ENCODE peak calls at places on chromosome 20, in eight cellular contexts. P is spleen; Q is left lung; L is fibroblast of lung; X is HCT116; W is CD8-positive, alpha-beta T cell; F is ovary; J is IMR-90. Z is an unnamed sample.

GRCh38 chr20:45306431-45306982 is at the start of gene RBPJL:
- DNase-seq in P (peak; percentile 84), Q (no peak), L (no peak), X (no peak), W (peak; percentile 60), F (no peak), J (no peak), Z (no peak)

GRCh38 chr20:61918548-61918947 is 147.1 kb downstream of the TAF4 start:
- DNase-seq in P (no peak), Q (no peak), L (no peak), X (no peak), W (no peak), F (no peak), J (no peak), Z (no peak)

GRCh38 chr20:57922701-57923100 is 212.9 kb upstream of the PMEPA1 start:
- DNase-seq in P (no peak), Q (no peak), L (no peak), X (no peak), W (no peak), F (no peak), J (no peak), Z (no peak)

GRCh38 chr20:16209826-16210365 is 363.4 kb downstream of the KIF16B start:
- DNase-seq in P (no peak), Q (no peak), L (no peak), X (no peak), W (no peak), F (no peak), J (no peak), Z (no peak)

GRCh38 chr20:57620999-57621398 is 773 bp upstream of the ZBP1 start:
- DNase-seq in P (peak; percentile 90), Q (peak; percentile 32), L (no peak), X (no peak), W (peak; percentile 57), F (no peak), J (no peak), Z (no peak)

GRCh38 chr20:61322151-61322860 is 70.2 kb downstream of the CDH4 start:
- DNase-seq in P (peak; percentile 53), Q (no peak), L (no peak), X (no peak), W (no peak), F (no peak), J (no peak), Z (no peak)

GRCh38 chr20:43901296-43901695 is 13.4 kb upstream of the TOX2 start:
- DNase-seq in P (no peak), Q (no peak), L (no peak), X (no peak), W (no peak), F (no peak), J (no peak), Z (no peak)

GRCh38 chr20:24683676-24684075 is 214.2 kb downstream of the SYNDIG1 start:
- DNase-seq in P (peak; percentile 10), Q (peak; percentile 15), L (peak; percentile 7), X (no peak), W (no peak), F (no peak), J (no peak), Z (no peak)

GRCh38 chr20:37362231-37362792 is 16.4 kb downstream of the SRC start:
- DNase-seq in P (peak; percentile 55), Q (peak; percentile 27), L (no peak), X (no peak), W (no peak), F (no peak), J (no peak), Z (no peak)

GRCh38 chr20:36343641-36344040 is 37.5 kb downstream of the DLGAP4 start:
- DNase-seq in P (peak; percentile 44), Q (no peak), L (no peak), X (no peak), W (no peak), F (no peak), J (no peak), Z (no peak)

GRCh38 chr20:1491281-1491840 is at the start of gene SIRPB2:
- DNase-seq in P (peak; percentile 89), Q (peak; percentile 73), L (no peak), X (no peak), W (no peak), F (no peak), J (no peak), Z (no peak)

GRCh38 chr20:35370751-35371150 is 41.0 kb downstream of the UQCC1 start:
- DNase-seq in P (no peak), Q (no peak), L (no peak), X (no peak), W (no peak), F (no peak), J (no peak), Z (no peak)

GRCh38 chr20:58237318-58238182 is 9.1 kb upstream of the ANKRD60 start:
- DNase-seq in P (no peak), Q (no peak), L (peak; percentile 80), X (no peak), W (no peak), F (no peak), J (peak; percentile 82), Z (no peak)

GRCh38 chr20:8661229-8662023 is 407.5 kb upstream of the PLCB4 start:
- DNase-seq in P (no peak), Q (no peak), L (no peak), X (no peak), W (no peak), F (no peak), J (no peak), Z (no peak)

GRCh38 chr20:40646321-40647212 is 42.5 kb downstream of the MAFB start:
- DNase-seq in P (no peak), Q (no peak), L (no peak), X (no peak), W (no peak), F (no peak), J (no peak), Z (no peak)

GRCh38 chr20:34271961-34272360 is 30.7 kb downstream of the ASIP start:
- DNase-seq in P (no peak), Q (no peak), L (peak; percentile 93), X (no peak), W (no peak), F (no peak), J (peak; percentile 52), Z (no peak)

GRCh38 chr20:47500554-47500953 is 1.1 kb upstream of the NCOA3 start:
- DNase-seq in P (no peak), Q (no peak), L (no peak), X (no peak), W (no peak), F (no peak), J (no peak), Z (no peak)

GRCh38 chr20:63150911-63151531 is 64.9 kb downstream of the YTHDF1 start:
- DNase-seq in P (peak; percentile 58), Q (no peak), L (no peak), X (no peak), W (no peak), F (no peak), J (no peak), Z (no peak)

GRCh38 chr20:63152322-63153253 is 63.3 kb downstream of the YTHDF1 start:
- DNase-seq in P (peak; percentile 65), Q (no peak), L (no peak), X (no peak), W (no peak), F (no peak), J (no peak), Z (no peak)

GRCh38 chr20:63153254-63154221 is 62.4 kb downstream of the YTHDF1 start:
- DNase-seq in P (peak; percentile 60), Q (no peak), L (no peak), X (no peak), W (no peak), F (no peak), J (no peak), Z (no peak)

GRCh38 chr20:63150391-63150898 is 65.5 kb downstream of the YTHDF1 start:
- DNase-seq in P (peak; percentile 63), Q (no peak), L (no peak), X (no peak), W (no peak), F (no peak), J (no peak), Z (no peak)

DNA sequence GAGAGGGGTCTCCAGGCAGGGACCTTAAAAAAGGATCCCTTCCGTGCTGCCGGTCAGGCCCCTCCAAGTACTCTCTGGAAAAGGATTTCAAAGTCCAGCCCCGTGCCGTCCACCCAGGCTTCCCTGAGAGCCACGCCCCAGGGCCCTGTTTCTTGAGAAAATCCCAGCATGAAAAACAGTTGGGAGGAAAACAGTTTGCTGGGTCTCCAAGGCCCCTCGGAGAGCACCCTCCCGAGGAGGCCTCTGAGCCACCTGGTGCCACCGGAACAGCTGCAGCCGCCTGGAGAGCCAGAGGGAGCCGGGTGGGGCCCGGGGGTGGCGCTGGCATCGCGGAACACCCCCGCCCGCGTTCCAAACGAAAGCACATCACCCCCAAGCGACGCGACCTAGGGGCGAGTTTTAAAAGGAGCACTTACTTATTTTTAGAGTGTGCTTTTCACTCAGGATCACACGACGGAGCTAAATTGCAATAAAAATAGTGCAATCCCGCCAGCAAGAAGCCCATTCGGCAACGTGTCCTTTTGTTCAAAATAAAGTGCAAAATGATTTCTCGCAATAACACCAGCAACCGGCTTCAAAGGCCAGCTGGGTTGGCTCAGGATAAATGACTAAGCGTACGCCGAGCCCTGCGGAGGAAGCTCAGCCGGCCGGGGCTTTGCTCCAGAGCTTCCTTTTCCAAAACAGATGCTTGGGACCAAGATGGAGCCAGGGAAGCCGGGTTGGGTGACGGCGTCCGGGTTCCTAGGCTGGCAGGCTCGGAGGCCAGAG is 64.2 kb downstream of the YTHDF1 start:
- DNase-seq in P (peak; percentile 51), Q (no peak), L (peak; percentile 3), X (no peak), W (no peak), F (no peak), J (peak; percentile 32), Z (no peak)
- TF ChIP-seq CTCF in P (no peak), Q (no peak), L (no peak), X (no peak), W (no peak), F (no peak), J (no peak), Z (no peak)

GRCh38 chr20:10978713-10979112 is 304.9 kb upstream of the JAG1 start:
- DNase-seq in P (no peak), Q (no peak), L (no peak), X (no peak), W (no peak), F (no peak), J (no peak), Z (no peak)
- H3K27me3 ChIP-seq in P (no peaks in the 10 kb centered on the region), Q (no peaks in the 10 kb centered on the region), L (no peaks in the 10 kb centered on the region), X (no peaks in the 10 kb centered on the region), W (no peaks in the 10 kb centered on the region), F (no peaks in the 10 kb centered on the region), J (no peaks in the 10 kb centered on the region), Z (no peaks in the 10 kb centered on the region)

DNA sequence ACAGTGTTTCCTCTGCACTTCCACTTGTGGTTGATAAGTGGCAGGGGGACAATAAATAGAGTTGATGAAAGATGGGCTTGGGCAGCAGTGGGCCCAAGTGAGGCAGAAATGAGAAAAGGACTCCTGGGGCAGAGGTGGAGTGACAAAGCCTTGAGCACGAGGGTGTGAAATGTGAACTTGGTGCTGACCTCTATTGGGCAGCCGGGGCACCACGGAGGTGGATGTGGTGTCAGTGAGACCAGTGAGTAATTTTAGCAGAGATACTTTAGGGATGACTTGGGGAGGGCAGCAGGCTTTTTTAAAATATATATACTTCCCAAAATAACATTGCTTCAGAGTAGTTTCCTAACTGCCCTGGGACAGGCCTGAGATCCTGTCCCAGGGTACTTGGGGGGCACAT is 30.6 kb upstream of the MYLK2 start:
- DNase-seq in P (no peak), Q (no peak), L (no peak), X (no peak), W (no peak), F (no peak), J (peak; percentile 28), Z (no peak)
- H3K36me3 ChIP-seq in P (no peaks in the 10 kb centered on the region), Q (peaks cover 45% of the 10 kb centered on the region), L (no peaks in the 10 kb centered on the region), X (peaks cover 65% of the 10 kb centered on the region), W (no peaks in the 10 kb centered on the region), F (no peaks in the 10 kb centered on the region), J (peaks cover 6% of the 10 kb centered on the region), Z (peaks cover 12% of the 10 kb centered on the region)

GRCh38 chr20:48617481-48617880 is 210.3 kb downstream of the PREX1 start:
- DNase-seq in P (peak; percentile 68), Q (no peak), L (no peak), X (no peak), W (no peak), F (no peak), J (no peak), Z (no peak)
- TF ChIP-seq CTCF in P (no peak), Q (no peak), L (no peak), X (no peak), W (no peak), F (no peak), J (no peak), Z (no peak)

Z was measured in GM06990.